ENCODE peak calls at places on chromosomes 1 and 21, in five cellular contexts. One of them, this sample, is unnamed.

GRCh38 chr21:38486705-38487104 is 11.6 kb downstream of the ERG start:
- DNase-seq in suprapubic skin: no peak
- DNase-seq in SK-N-SH: no peak
- DNase-seq in transverse colon: no peak
- DNase-seq in sigmoid colon: no peak
- DNase-seq in this sample: no peak

GRCh38 chr1:2416403-2416802 is 4.0 kb upstream of the PEX10 start:
- DNase-seq in transverse colon: peak; percentile 73
- DNase-seq in SK-N-SH: no peak
- DNase-seq in sigmoid colon: no peak
- DNase-seq in suprapubic skin: no peak
- DNase-seq in this sample: peak; percentile 38

GRCh38 chr21:35231115-35231514 is 182.0 kb upstream of the RUNX1 start:
- DNase-seq in SK-N-SH: no peak
- DNase-seq in suprapubic skin: no peak
- DNase-seq in sigmoid colon: no peak
- DNase-seq in transverse colon: no peak
- DNase-seq in this sample: no peak

GRCh38 chr1:77438239-77438913 is 156.6 kb downstream of the AK5 start:
- DNase-seq in SK-N-SH: no peak
- DNase-seq in transverse colon: no peak
- DNase-seq in sigmoid colon: no peak
- DNase-seq in suprapubic skin: no peak
- DNase-seq in this sample: no peak

GRCh38 chr21:45525153-45525909 is 16.9 kb downstream of the SLC19A1 start:
- DNase-seq in transverse colon: peak; percentile 76
- DNase-seq in SK-N-SH: no peak
- DNase-seq in sigmoid colon: peak; percentile 63
- DNase-seq in suprapubic skin: peak; percentile 42
- DNase-seq in this sample: peak; percentile 75

GRCh38 chr1:228141871-228142615 is 2.0 kb downstream of the GUK1 start:
- DNase-seq in transverse colon: no peak
- DNase-seq in SK-N-SH: peak; percentile 17
- DNase-seq in suprapubic skin: peak; percentile 68
- DNase-seq in sigmoid colon: peak; percentile 61
- DNase-seq in this sample: peak; percentile 22

GRCh38 chr1:163163861-163164582 is 38.7 kb downstream of the RGS5 start:
- DNase-seq in transverse colon: no peak
- DNase-seq in sigmoid colon: no peak
- DNase-seq in suprapubic skin: no peak
- DNase-seq in SK-N-SH: no peak
- DNase-seq in this sample: no peak

GRCh38 chr1:209567788-209568187 is 15.7 kb upstream of the CAMK1G start:
- DNase-seq in SK-N-SH: no peak
- DNase-seq in transverse colon: no peak
- DNase-seq in suprapubic skin: no peak
- DNase-seq in sigmoid colon: no peak
- DNase-seq in this sample: no peak

GRCh38 chr1:67749844-67750689 is 65.1 kb downstream of the GADD45A start:
- DNase-seq in SK-N-SH: no peak
- DNase-seq in transverse colon: no peak
- DNase-seq in suprapubic skin: no peak
- DNase-seq in sigmoid colon: no peak
- DNase-seq in this sample: no peak

GRCh38 chr1:60563777-60564176 is 490.2 kb upstream of the C1orf87 start:
- DNase-seq in sigmoid colon: no peak
- DNase-seq in transverse colon: no peak
- DNase-seq in suprapubic skin: no peak
- DNase-seq in SK-N-SH: no peak
- DNase-seq in this sample: no peak

GRCh38 chr21:44089001-44089911 is 17.9 kb upstream of the PWP2 start:
- DNase-seq in transverse colon: peak; percentile 81
- DNase-seq in suprapubic skin: peak; percentile 53
- DNase-seq in sigmoid colon: peak; percentile 30
- DNase-seq in SK-N-SH: no peak
- DNase-seq in this sample: peak; percentile 25

GRCh38 chr1:225772323-225772768 is 5.3 kb upstream of the SRP9 start:
- DNase-seq in suprapubic skin: peak; percentile 88
- DNase-seq in transverse colon: peak; percentile 89
- DNase-seq in SK-N-SH: peak; percentile 79
- DNase-seq in sigmoid colon: peak; percentile 92
- DNase-seq in this sample: peak; percentile 93

GRCh38 chr1:20726932-20727745 is 5.4 kb downstream of the SH2D5 start:
- DNase-seq in sigmoid colon: peak; percentile 50
- DNase-seq in transverse colon: no peak
- DNase-seq in suprapubic skin: no peak
- DNase-seq in SK-N-SH: peak; percentile 46
- DNase-seq in this sample: peak; percentile 20

GRCh38 chr1:36879613-36880012 is 154.7 kb downstream of the GRIK3 start:
- DNase-seq in transverse colon: no peak
- DNase-seq in SK-N-SH: peak; percentile 4
- DNase-seq in sigmoid colon: peak; percentile 35
- DNase-seq in suprapubic skin: peak; percentile 39
- DNase-seq in this sample: peak; percentile 14

GRCh38 chr1:229407206-229408026 is 26.5 kb downstream of the ACTA1 start:
- DNase-seq in transverse colon: no peak
- DNase-seq in suprapubic skin: no peak
- DNase-seq in sigmoid colon: no peak
- DNase-seq in SK-N-SH: no peak
- DNase-seq in this sample: no peak

GRCh38 chr1:22749503-22749902 is 38.9 kb downstream of the EPHB2 start:
- DNase-seq in SK-N-SH: no peak
- DNase-seq in sigmoid colon: no peak
- DNase-seq in transverse colon: no peak
- DNase-seq in suprapubic skin: no peak
- DNase-seq in this sample: no peak

GRCh38 chr1:46152021-46152420 is 19.6 kb upstream of the PIK3R3 start:
- DNase-seq in transverse colon: no peak
- DNase-seq in SK-N-SH: no peak
- DNase-seq in suprapubic skin: no peak
- DNase-seq in sigmoid colon: no peak
- DNase-seq in this sample: no peak

GRCh38 chr1:245469006-245469405 is 314.2 kb downstream of the KIF26B start:
- DNase-seq in SK-N-SH: no peak
- DNase-seq in suprapubic skin: no peak
- DNase-seq in sigmoid colon: no peak
- DNase-seq in transverse colon: no peak
- DNase-seq in this sample: no peak

GRCh38 chr1:228162286-228163003 is 3.2 kb upstream of the IBA57 start:
- DNase-seq in transverse colon: no peak
- DNase-seq in suprapubic skin: peak; percentile 86
- DNase-seq in SK-N-SH: no peak
- DNase-seq in sigmoid colon: no peak
- DNase-seq in this sample: peak; percentile 37

GRCh38 chr1:209527372-209527771 is 56.1 kb upstream of the CAMK1G start:
- DNase-seq in suprapubic skin: no peak
- DNase-seq in transverse colon: no peak
- DNase-seq in SK-N-SH: no peak
- DNase-seq in sigmoid colon: no peak
- DNase-seq in this sample: no peak

GRCh38 chr1:196393742-196394141 is 214.5 kb downstream of the KCNT2 start:
- DNase-seq in SK-N-SH: no peak
- DNase-seq in suprapubic skin: peak; percentile 80
- DNase-seq in transverse colon: no peak
- DNase-seq in sigmoid colon: peak; percentile 66
- DNase-seq in this sample: no peak

GRCh38 chr1:230822092-230822581 is 46.2 kb downstream of the C1orf198 start:
- DNase-seq in suprapubic skin: peak; percentile 87
- DNase-seq in sigmoid colon: peak; percentile 79
- DNase-seq in SK-N-SH: no peak
- DNase-seq in transverse colon: no peak
- DNase-seq in this sample: no peak

GRCh38 chr1:204565617-204566582 is 49.7 kb downstream of the MDM4 start:
- DNase-seq in suprapubic skin: no peak
- DNase-seq in SK-N-SH: peak; percentile 89
- DNase-seq in transverse colon: peak; percentile 49
- DNase-seq in sigmoid colon: peak; percentile 79
- DNase-seq in this sample: peak; percentile 36

GRCh38 chr1:81115422-81115821 is 685.3 kb upstream of the ADGRL2 start:
- DNase-seq in suprapubic skin: no peak
- DNase-seq in SK-N-SH: no peak
- DNase-seq in transverse colon: no peak
- DNase-seq in sigmoid colon: no peak
- DNase-seq in this sample: no peak

GRCh38 chr1:55932402-55932801 is 647.0 kb downstream of the PLPP3 start:
- DNase-seq in transverse colon: no peak
- DNase-seq in SK-N-SH: no peak
- DNase-seq in sigmoid colon: no peak
- DNase-seq in suprapubic skin: no peak
- DNase-seq in this sample: no peak

GRCh38 chr1:19844726-19845125 is 29.6 kb upstream of the RNF186 start:
- DNase-seq in suprapubic skin: no peak
- DNase-seq in SK-N-SH: no peak
- DNase-seq in transverse colon: no peak
- DNase-seq in sigmoid colon: no peak
- DNase-seq in this sample: no peak

GRCh38 chr1:152411846-152412245 is 2.2 kb downstream of the CRNN start:
- DNase-seq in sigmoid colon: no peak
- DNase-seq in suprapubic skin: no peak
- DNase-seq in transverse colon: no peak
- DNase-seq in SK-N-SH: no peak
- DNase-seq in this sample: no peak

GRCh38 chr1:216640100-216640499 is 83.1 kb downstream of the ESRRG start:
- DNase-seq in SK-N-SH: no peak
- DNase-seq in transverse colon: no peak
- DNase-seq in suprapubic skin: no peak
- DNase-seq in sigmoid colon: no peak
- DNase-seq in this sample: no peak

GRCh38 chr1:10676987-10677386 is 119.5 kb downstream of the CASZ1 start:
- DNase-seq in sigmoid colon: no peak
- DNase-seq in SK-N-SH: no peak
- DNase-seq in suprapubic skin: no peak
- DNase-seq in transverse colon: no peak
- DNase-seq in this sample: no peak

GRCh38 chr1:107649023-107649422 is 316.0 kb downstream of the VAV3 start:
- DNase-seq in SK-N-SH: no peak
- DNase-seq in sigmoid colon: no peak
- DNase-seq in suprapubic skin: no peak
- DNase-seq in transverse colon: no peak
- DNase-seq in this sample: no peak

GRCh38 chr1:9239622-9240401 is 5.2 kb downstream of the H6PD start:
- DNase-seq in SK-N-SH: no peak
- DNase-seq in suprapubic skin: no peak
- DNase-seq in sigmoid colon: peak; percentile 85
- DNase-seq in transverse colon: peak; percentile 69
- DNase-seq in this sample: peak; percentile 57

GRCh38 chr1:58611986-58612385 is 34.9 kb upstream of the TACSTD2 start:
- DNase-seq in transverse colon: no peak
- DNase-seq in SK-N-SH: no peak
- DNase-seq in sigmoid colon: no peak
- DNase-seq in suprapubic skin: no peak
- DNase-seq in this sample: no peak

GRCh38 chr1:175810305-175810704 is 66.9 kb upstream of the TNR start:
- DNase-seq in SK-N-SH: no peak
- DNase-seq in transverse colon: no peak
- DNase-seq in sigmoid colon: no peak
- DNase-seq in suprapubic skin: no peak
- DNase-seq in this sample: no peak

GRCh38 chr1:168101336-168101735 is 35.4 kb downstream of the GPR161 start:
- DNase-seq in suprapubic skin: no peak
- DNase-seq in sigmoid colon: no peak
- DNase-seq in SK-N-SH: no peak
- DNase-seq in transverse colon: no peak
- DNase-seq in this sample: no peak
- TF ChIP-seq POLR2AphosphoS5 in suprapubic skin: no peak
- TF ChIP-seq POLR2AphosphoS5 in sigmoid colon: no peak
- TF ChIP-seq POLR2AphosphoS5 in SK-N-SH: no peak
- TF ChIP-seq POLR2AphosphoS5 in transverse colon: no peak
- TF ChIP-seq POLR2AphosphoS5 in this sample: no peak

GRCh38 chr1:98556521-98557158 is 104.9 kb upstream of the SNX7 start:
- DNase-seq in SK-N-SH: no peak
- DNase-seq in sigmoid colon: no peak
- DNase-seq in suprapubic skin: no peak
- DNase-seq in transverse colon: no peak
- DNase-seq in this sample: no peak
- TF ChIP-seq CTCF in SK-N-SH: peak; percentile 62
- TF ChIP-seq CTCF in sigmoid colon: no peak
- TF ChIP-seq CTCF in suprapubic skin: no peak
- TF ChIP-seq CTCF in transverse colon: peak; percentile 42
- TF ChIP-seq CTCF in this sample: no peak

DNA sequence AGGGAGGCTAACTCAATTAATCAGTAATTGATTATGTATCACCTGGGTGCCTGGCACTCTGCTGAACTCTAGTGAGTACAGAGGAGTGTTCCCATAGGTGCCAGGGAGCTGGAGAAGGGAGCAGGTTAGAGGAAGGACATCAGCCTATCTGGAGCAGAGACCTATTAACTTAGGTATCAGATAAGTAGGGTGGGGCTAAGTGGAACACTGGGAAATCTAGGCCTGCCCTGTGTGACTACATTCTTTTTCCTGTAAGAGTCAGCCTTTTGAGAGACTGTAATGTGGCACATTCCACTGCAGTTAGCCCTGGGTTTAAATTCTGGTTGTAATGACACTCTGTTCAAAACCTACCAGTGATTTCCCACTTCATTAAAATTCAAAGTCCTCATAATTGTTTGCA is 12.7 kb downstream of the STX12 start:
- DNase-seq in sigmoid colon: no peak
- DNase-seq in transverse colon: no peak
- DNase-seq in SK-N-SH: no peak
- DNase-seq in suprapubic skin: no peak
- DNase-seq in this sample: peak; percentile 65
- TF ChIP-seq EP300 in sigmoid colon: no peak
- TF ChIP-seq EP300 in transverse colon: no peak
- TF ChIP-seq EP300 in SK-N-SH: no peak
- TF ChIP-seq EP300 in suprapubic skin: no peak
- TF ChIP-seq EP300 in this sample: no peak

GRCh38 chr1:24748191-24749121 is 3.2 kb downstream of the CLIC4 start:
- DNase-seq in SK-N-SH: no peak
- DNase-seq in suprapubic skin: no peak
- DNase-seq in sigmoid colon: no peak
- DNase-seq in transverse colon: no peak
- DNase-seq in this sample: no peak
- TF ChIP-seq POLR2AphosphoS5 in SK-N-SH: no peak
- TF ChIP-seq POLR2AphosphoS5 in suprapubic skin: no peak
- TF ChIP-seq POLR2AphosphoS5 in sigmoid colon: no peak
- TF ChIP-seq POLR2AphosphoS5 in transverse colon: no peak
- TF ChIP-seq POLR2AphosphoS5 in this sample: no peak

GRCh38 chr1:38087676-38088075 is 41.1 kb upstream of the POU3F1 start:
- DNase-seq in suprapubic skin: no peak
- DNase-seq in SK-N-SH: no peak
- DNase-seq in transverse colon: no peak
- DNase-seq in sigmoid colon: no peak
- DNase-seq in this sample: no peak
- TF ChIP-seq CTCF in suprapubic skin: no peak
- TF ChIP-seq CTCF in SK-N-SH: no peak
- TF ChIP-seq CTCF in transverse colon: no peak
- TF ChIP-seq CTCF in sigmoid colon: no peak
- TF ChIP-seq CTCF in this sample: no peak